ENCODE peak calls at places on chromosome 20, in ten cellular contexts. H is endothelial cell of umbilical vein, P is A549, N is uterus, I is adrenal gland, U is body of pancreas, Q is prostate gland, T is stomach, O is Peyer's patch, X is gastrocnemius medialis. A is an unnamed sample.

GRCh38 chr20:17680128-17680835 is 1.8 kb downstream of the RRBP1 start:
- DNase-seq in H (peak), P (peak), N (peak), I (peak), U (peak), Q (no peak), T (peak), O (peak), X (peak), A (peak)

GRCh38 chr20:56688106-56688505 is 59.0 kb downstream of the TFAP2C start:
- DNase-seq in H (no peak), P (no peak), N (no peak), I (no peak), U (no peak), Q (no peak), T (no peak), O (no peak), X (no peak), A (no peak)

GRCh38 chr20:60403105-60403741 is 445.0 kb downstream of the CDH26 start:
- DNase-seq in H (no peak), P (no peak), N (no peak), I (no peak), U (no peak), Q (no peak), T (no peak), O (no peak), X (no peak), A (no peak)

GRCh38 chr20:14583413-14583812 is 246.0 kb upstream of the FLRT3 start:
- DNase-seq in H (no peak), P (peak), N (no peak), I (no peak), U (no peak), Q (no peak), T (no peak), O (no peak), X (no peak), A (no peak)

GRCh38 chr20:19492937-19493336 is 265.1 kb upstream of the RIN2 start:
- DNase-seq in H (no peak), P (no peak), N (no peak), I (no peak), U (no peak), Q (no peak), T (no peak), O (no peak), X (no peak), A (no peak)

GRCh38 chr20:45863543-45864470 is 6.4 kb downstream of the ZSWIM3 start:
- DNase-seq in H (no peak), P (no peak), N (no peak), I (no peak), U (no peak), Q (no peak), T (no peak), O (no peak), X (no peak), A (no peak)

GRCh38 chr20:51738877-51739447 is 29.2 kb downstream of the ATP9A start:
- DNase-seq in H (no peak), P (no peak), N (no peak), I (no peak), U (no peak), Q (no peak), T (peak), O (no peak), X (no peak), A (no peak)

GRCh38 chr20:22428051-22428450 is 156.3 kb downstream of the FOXA2 start:
- DNase-seq in H (no peak), P (no peak), N (no peak), I (no peak), U (no peak), Q (no peak), T (no peak), O (no peak), X (no peak), A (no peak)

GRCh38 chr20:33267691-33268090 is 15.3 kb upstream of the BPIFB1 start:
- DNase-seq in H (no peak), P (no peak), N (no peak), I (no peak), U (no peak), Q (no peak), T (no peak), O (no peak), X (no peak), A (no peak)

GRCh38 chr20:6533321-6533720 is 234.2 kb upstream of the BMP2 start:
- DNase-seq in H (peak), P (no peak), N (no peak), I (no peak), U (no peak), Q (no peak), T (no peak), O (no peak), X (no peak), A (no peak)

GRCh38 chr20:58103517-58103904 is 124.9 kb downstream of the ANKRD60 start:
- DNase-seq in H (no peak), P (no peak), N (no peak), I (no peak), U (no peak), Q (no peak), T (no peak), O (no peak), X (no peak), A (no peak)

GRCh38 chr20:14142171-14142570 is 146.9 kb downstream of the MACROD2 start:
- DNase-seq in H (peak), P (peak), N (no peak), I (peak), U (peak), Q (peak), T (peak), O (no peak), X (no peak), A (peak)

GRCh38 chr20:34996243-34996984 is 40.7 kb downstream of the MYH7B start:
- DNase-seq in H (no peak), P (no peak), N (no peak), I (no peak), U (no peak), Q (no peak), T (no peak), O (no peak), X (no peak), A (no peak)

GRCh38 chr20:63736893-63737689 is 627 bp downstream of the LIME1 start:
- DNase-seq in H (no peak), P (no peak), N (peak), I (no peak), U (no peak), Q (no peak), T (no peak), O (peak), X (no peak), A (no peak)

GRCh38 chr20:11120451-11120850 is 446.7 kb upstream of the JAG1 start:
- DNase-seq in H (no peak), P (no peak), N (no peak), I (no peak), U (no peak), Q (no peak), T (no peak), O (no peak), X (no peak), A (no peak)
- TF ChIP-seq POLR2A in H (no peak), P (no peak), N (no peak), I (no peak), U (no peak), Q (no peak), T (no peak), O (no peak), X (no peak), A (no peak)

DNA sequence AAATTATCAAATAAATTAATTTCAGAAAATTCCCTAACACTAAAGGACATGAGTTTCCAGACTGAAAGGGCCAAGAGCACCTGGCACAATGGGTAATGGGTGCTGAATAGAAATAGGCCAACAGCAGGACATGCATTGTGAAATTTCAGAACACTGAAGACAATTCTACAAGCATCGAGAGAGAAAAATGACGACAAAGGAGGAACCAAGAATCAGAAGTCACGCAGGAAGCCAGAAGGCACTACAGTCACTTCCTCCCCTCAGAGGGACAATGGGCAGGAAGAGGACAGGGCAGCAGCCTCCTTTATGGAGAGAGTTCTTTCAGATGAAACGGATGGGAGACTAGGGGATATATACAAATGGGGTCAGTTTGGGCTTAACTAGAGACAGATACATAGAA is 29.6 kb downstream of the PCNA start:
- DNase-seq in H (peak), P (no peak), N (no peak), I (no peak), U (no peak), Q (no peak), T (no peak), O (peak), X (no peak), A (no peak)
- TF ChIP-seq POLR2A in H (no peak), P (no peak), N (no peak), I (no peak), U (no peak), Q (no peak), T (no peak), O (no peak), X (peak), A (no peak)

DNA sequence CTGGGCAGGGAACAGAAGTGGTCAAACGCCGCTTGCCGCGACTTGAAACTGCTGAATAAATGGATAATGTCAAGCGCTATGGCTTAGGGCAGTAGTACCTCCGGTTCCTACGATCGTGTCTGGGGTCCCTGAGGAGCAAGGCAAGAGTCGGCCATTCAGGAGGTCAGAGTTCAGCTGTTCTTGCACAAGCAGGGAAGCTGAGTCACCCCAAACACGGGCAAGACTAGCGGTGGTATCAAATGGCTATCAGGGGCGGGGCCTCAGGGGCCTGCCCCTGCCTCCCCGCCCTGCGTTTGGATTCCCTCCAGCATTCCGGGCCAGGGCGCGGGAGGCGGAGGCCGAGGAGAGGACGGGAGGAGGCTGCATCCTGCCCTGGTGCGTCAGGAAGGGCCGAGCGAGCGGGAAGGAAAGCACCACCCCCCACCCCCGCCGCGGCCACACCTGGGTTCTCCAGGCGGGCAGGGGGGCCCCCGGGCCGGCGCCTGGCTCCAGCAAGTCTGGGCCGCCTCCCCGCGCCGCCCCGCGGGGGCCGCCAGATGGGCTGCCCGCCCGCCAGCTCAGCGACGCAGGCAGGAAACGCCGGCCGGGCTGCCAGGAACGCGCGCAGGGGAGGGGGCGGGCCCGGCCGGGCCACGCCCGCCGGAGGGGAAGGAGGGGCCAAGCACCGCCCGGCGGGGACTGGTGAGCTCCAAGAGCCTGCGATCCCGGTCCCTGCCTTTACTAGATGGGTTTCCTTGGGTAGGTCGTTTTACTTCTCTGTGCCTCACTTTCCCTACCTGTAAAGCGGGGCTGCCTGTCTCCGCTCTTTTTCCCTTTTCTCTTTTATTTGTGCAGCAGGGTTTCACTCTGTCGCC is 32.2 kb upstream of the ID1 start:
- DNase-seq in H (peak), P (peak), N (peak), I (peak), U (peak), Q (peak), T (peak), O (peak), X (peak), A (peak)
- TF ChIP-seq POLR2A in H (peak), P (peak), N (peak), I (peak), U (peak), Q (peak), T (no peak), O (peak), X (peak), A (peak)

GRCh38 chr20:1118004-1118335 is 432 bp upstream of the PSMF1 start:
- DNase-seq in H (no peak), P (no peak), N (no peak), I (no peak), U (no peak), Q (no peak), T (no peak), O (no peak), X (no peak), A (no peak)

GRCh38 chr20:1121439-1121838 is 3.0 kb downstream of the PSMF1 start:
- DNase-seq in H (no peak), P (no peak), N (no peak), I (no peak), U (no peak), Q (no peak), T (no peak), O (no peak), X (no peak), A (no peak)

GRCh38 chr20:1119128-1119505 is 715 bp downstream of the PSMF1 start:
- DNase-seq in H (peak), P (no peak), N (no peak), I (no peak), U (no peak), Q (no peak), T (no peak), O (no peak), X (no peak), A (no peak)

GRCh38 chr20:1119524-1119923 is 1.1 kb downstream of the PSMF1 start:
- DNase-seq in H (no peak), P (no peak), N (no peak), I (no peak), U (no peak), Q (no peak), T (no peak), O (no peak), X (no peak), A (no peak)

DNA sequence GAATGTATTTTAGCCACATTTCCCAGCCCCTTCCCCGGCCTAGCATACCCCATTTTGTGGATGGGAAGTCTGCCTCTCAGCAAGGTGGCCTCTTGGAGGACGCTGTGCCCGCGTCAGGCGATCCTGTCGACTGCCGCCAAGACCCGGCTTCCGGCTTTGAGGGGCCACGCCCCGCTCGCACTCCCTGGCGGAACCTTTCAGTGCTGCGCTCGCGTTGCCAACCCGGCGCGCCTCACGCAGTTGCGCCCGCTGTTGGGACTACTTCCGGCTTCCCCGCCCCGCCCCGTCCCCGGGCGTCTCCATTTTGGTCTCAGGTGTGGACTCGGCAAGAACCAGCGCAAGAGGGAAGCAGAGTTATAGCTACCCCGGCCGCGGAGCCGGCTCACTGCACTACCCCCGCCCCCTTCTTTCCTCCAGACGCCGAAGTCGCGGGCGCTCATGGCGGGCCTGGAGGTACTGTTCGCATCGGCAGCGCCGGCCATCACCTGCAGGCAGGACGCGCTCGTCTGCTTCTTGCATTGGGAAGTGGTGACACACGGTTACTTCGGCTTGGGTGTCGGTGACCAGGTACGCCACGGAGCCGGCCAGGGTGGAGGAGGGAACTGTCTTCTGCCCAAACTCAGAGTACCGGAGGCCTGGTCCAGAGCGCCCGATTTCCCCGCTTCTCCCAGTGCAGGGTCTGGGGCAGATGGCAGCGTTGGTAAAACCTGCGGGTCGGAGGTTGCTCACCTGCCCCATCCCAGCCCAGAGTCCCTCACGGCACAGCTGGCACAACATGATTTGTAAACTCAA is at the start of gene PSMF1:
- DNase-seq in H (peak), P (peak), N (peak), I (peak), U (peak), Q (peak), T (peak), O (peak), X (peak), A (peak)
- TF ChIP-seq POLR2A in H (peak), P (peak), N (peak), I (no peak), U (peak), Q (peak), T (peak), O (peak), X (peak), A (peak)

GRCh38 chr20:36606171-36607116 is 865 bp downstream of the RAB5IF start:
- DNase-seq in H (peak), P (no peak), N (no peak), I (peak), U (no peak), Q (no peak), T (peak), O (no peak), X (peak), A (no peak)
- TF ChIP-seq POLR2A in H (no peak), P (no peak), N (no peak), I (no peak), U (no peak), Q (no peak), T (no peak), O (peak), X (no peak), A (no peak)

GRCh38 chr20:62651285-62652021 is 9.2 kb downstream of the SLCO4A1 start:
- DNase-seq in H (no peak), P (no peak), N (peak), I (peak), U (peak), Q (peak), T (peak), O (peak), X (peak), A (no peak)

GRCh38 chr20:62652894-62653305 is 10.6 kb downstream of the SLCO4A1 start:
- DNase-seq in H (no peak), P (no peak), N (peak), I (no peak), U (no peak), Q (no peak), T (no peak), O (no peak), X (no peak), A (no peak)

GRCh38 chr20:62653373-62653772 is 11.1 kb downstream of the SLCO4A1 start:
- DNase-seq in H (no peak), P (no peak), N (no peak), I (no peak), U (no peak), Q (no peak), T (no peak), O (no peak), X (no peak), A (no peak)

GRCh38 chr20:62650551-62651284 is 8.4 kb downstream of the SLCO4A1 start:
- DNase-seq in H (no peak), P (no peak), N (no peak), I (no peak), U (no peak), Q (no peak), T (no peak), O (no peak), X (no peak), A (no peak)

GRCh38 chr20:62652051-62652893 is 10.0 kb downstream of the SLCO4A1 start:
- DNase-seq in H (peak), P (peak), N (peak), I (peak), U (peak), Q (peak), T (peak), O (peak), X (peak), A (peak)
- TF ChIP-seq POLR2A in H (no peak), P (no peak), N (peak), I (peak), U (peak), Q (peak), T (peak), O (peak), X (peak), A (no peak)

DNA sequence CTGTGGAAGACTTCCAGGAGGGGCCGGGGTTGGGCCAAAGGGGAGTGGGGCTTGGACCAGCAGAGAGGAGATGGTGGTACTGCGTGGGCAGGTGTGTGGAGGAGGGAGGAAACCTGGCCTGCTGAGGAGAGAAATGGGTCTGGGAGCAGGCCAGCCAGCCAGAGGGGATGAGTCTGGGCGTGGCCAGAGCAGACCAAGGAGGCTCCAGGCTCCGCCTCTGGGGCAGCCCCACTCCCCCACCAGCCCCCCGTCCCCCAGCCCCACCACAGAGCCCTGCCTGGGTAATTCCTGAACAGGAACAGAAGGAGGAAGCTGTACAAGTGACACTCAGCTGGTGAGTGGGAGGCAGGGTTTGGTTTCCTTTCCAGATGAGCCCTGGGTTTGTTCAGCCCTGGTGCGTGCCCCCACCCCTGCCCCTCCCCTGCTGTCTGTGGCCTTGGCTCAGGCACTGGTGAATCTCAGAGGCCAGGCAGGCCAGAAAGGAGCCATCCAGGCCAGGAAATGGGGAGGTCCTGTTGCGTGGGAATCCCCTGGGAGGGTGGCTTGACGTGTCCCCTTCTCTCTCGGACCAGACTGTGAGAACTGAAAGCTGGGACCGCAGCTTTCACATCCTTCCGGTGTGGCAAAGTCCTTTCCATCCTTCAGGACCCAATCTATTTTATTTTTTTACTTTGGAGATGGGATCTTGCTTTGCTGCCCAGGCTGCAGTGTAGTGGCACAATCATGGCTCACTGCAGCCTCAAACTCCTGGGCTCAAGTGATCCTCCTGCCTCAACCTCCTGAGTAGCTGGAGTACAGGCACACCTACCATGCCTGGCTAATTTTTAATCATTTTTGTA is 9.4 kb upstream of the SRC start:
- DNase-seq in H (no peak), P (no peak), N (peak), I (peak), U (no peak), Q (no peak), T (no peak), O (peak), X (peak), A (peak)
- TF ChIP-seq POLR2A in H (no peak), P (peak), N (no peak), I (no peak), U (no peak), Q (no peak), T (no peak), O (no peak), X (no peak), A (no peak)

A was measured in heart left ventricle.